ENCODE peak calls at places on chromosomes 13 and 19, in seven cellular contexts. N is stomach; Q is CD8-positive, alpha-beta T cell; M is mucosa of descending colon; S is MCF 10A; P is lower leg skin; T is fibroblast of lung. H is an unnamed sample.

GRCh38 chr19:1416014-1416841 is 8.8 kb downstream of the DAZAP1 start:
- DNase-seq in N (no peak), Q (no peak), M (peak), S (no peak), P (no peak), T (no peak), H (no peak)

GRCh38 chr19:4713384-4713951 is 10.2 kb downstream of the DPP9 start:
- DNase-seq in N (peak), Q (no peak), M (peak), S (peak), P (peak), T (peak), H (no peak)

GRCh38 chr19:13181747-13182388 is 31.7 kb downstream of the IER2 start:
- DNase-seq in N (peak), Q (peak), M (no peak), S (no peak), P (peak), T (peak), H (peak)

GRCh38 chr13:70171151-70171550 is 62.9 kb upstream of the KLHL1 start:
- DNase-seq in N (no peak), Q (no peak), M (no peak), S (no peak), P (no peak), T (no peak), H (no peak)

GRCh38 chr13:27170521-27171243 is 929 bp downstream of the USP12 start:
- DNase-seq in N (peak), Q (peak), M (peak), S (peak), P (no peak), T (no peak), H (peak)

GRCh38 chr13:43664700-43665191 is 122.0 kb downstream of the ENOX1 start:
- DNase-seq in N (peak), Q (no peak), M (peak), S (peak), P (no peak), T (peak), H (no peak)

GRCh38 chr19:296476-297225 is 5.4 kb upstream of the PLPP2 start:
- DNase-seq in N (peak), Q (no peak), M (no peak), S (no peak), P (peak), T (no peak), H (no peak)

GRCh38 chr13:52160053-52160452 is 656 bp upstream of the NEK3 start:
- DNase-seq in N (no peak), Q (no peak), M (no peak), S (no peak), P (no peak), T (no peak), H (no peak)

GRCh38 chr13:31956944-31957644 is 74.5 kb upstream of the FRY start:
- DNase-seq in N (no peak), Q (no peak), M (no peak), S (no peak), P (no peak), T (peak), H (no peak)

GRCh38 chr13:46296920-46297319 is 85.2 kb downstream of the LRRC63 start:
- DNase-seq in N (no peak), Q (no peak), M (no peak), S (peak), P (no peak), T (peak), H (no peak)

GRCh38 chr19:42152285-42152684 is 20.0 kb upstream of the POU2F2 start:
- DNase-seq in N (no peak), Q (no peak), M (no peak), S (no peak), P (no peak), T (no peak), H (no peak)

GRCh38 chr13:23701646-23702045 is 131.4 kb downstream of the TNFRSF19 start:
- DNase-seq in N (peak), Q (no peak), M (peak), S (no peak), P (no peak), T (peak), H (no peak)

GRCh38 chr19:18967358-18968146 is 26.5 kb upstream of the HOMER3 start:
- DNase-seq in N (peak), Q (no peak), M (peak), S (peak), P (peak), T (peak), H (no peak)

GRCh38 chr13:24146961-24147569 is 13.5 kb upstream of the SPATA13 start:
- DNase-seq in N (no peak), Q (no peak), M (no peak), S (no peak), P (no peak), T (no peak), H (no peak)

GRCh38 chr19:246551-246950 is 44.7 kb downstream of the PLPP2 start:
- DNase-seq in N (no peak), Q (no peak), M (peak), S (no peak), P (no peak), T (no peak), H (no peak)

GRCh38 chr13:83162493-83162892 is 719.8 kb downstream of the SLITRK1 start:
- DNase-seq in N (no peak), Q (no peak), M (no peak), S (no peak), P (no peak), T (peak), H (no peak)

GRCh38 chr19:32651729-32652140 is 23.2 kb downstream of the ANKRD27 start:
- DNase-seq in N (peak), Q (no peak), M (no peak), S (no peak), P (no peak), T (peak), H (no peak)

GRCh38 chr13:27211271-27211670 is 39.7 kb upstream of the USP12 start:
- DNase-seq in N (no peak), Q (no peak), M (no peak), S (no peak), P (no peak), T (no peak), H (no peak)

GRCh38 chr19:57302020-57302465 is 18.2 kb upstream of the ZNF543 start:
- DNase-seq in N (no peak), Q (no peak), M (no peak), S (peak), P (peak), T (peak), H (no peak)

GRCh38 chr13:26483546-26483945 is 73.9 kb upstream of the WASF3 start:
- DNase-seq in N (no peak), Q (no peak), M (no peak), S (no peak), P (no peak), T (no peak), H (no peak)

GRCh38 chr19:32363632-32364031 is 18.2 kb downstream of the ZNF507 start:
- DNase-seq in N (no peak), Q (no peak), M (no peak), S (no peak), P (no peak), T (no peak), H (no peak)

GRCh38 chr19:58252102-58252685 is 23.5 kb downstream of the ZNF544 start:
- DNase-seq in N (no peak), Q (no peak), M (no peak), S (peak), P (no peak), T (no peak), H (no peak)

GRCh38 chr19:49506575-49507105 is 5.8 kb upstream of the FCGRT start:
- DNase-seq in N (peak), Q (peak), M (peak), S (peak), P (no peak), T (no peak), H (peak)

GRCh38 chr13:99227331-99227900 is 26.8 kb downstream of the UBAC2 start:
- DNase-seq in N (no peak), Q (no peak), M (no peak), S (no peak), P (no peak), T (no peak), H (no peak)

GRCh38 chr13:99221567-99222239 is 21.0 kb downstream of the UBAC2 start:
- DNase-seq in N (no peak), Q (no peak), M (no peak), S (no peak), P (no peak), T (no peak), H (no peak)

GRCh38 chr13:66805657-66806056 is 424.5 kb downstream of the PCDH9 start:
- DNase-seq in N (peak), Q (no peak), M (no peak), S (peak), P (no peak), T (peak), H (no peak)

GRCh38 chr19:11058246-11059030 is 30.8 kb upstream of the LDLR start:
- DNase-seq in N (no peak), Q (no peak), M (no peak), S (no peak), P (no peak), T (no peak), H (no peak)

GRCh38 chr19:47339196-47339880 is 7.4 kb downstream of the C5AR2 start:
- DNase-seq in N (no peak), Q (no peak), M (no peak), S (no peak), P (no peak), T (no peak), H (no peak)

GRCh38 chr13:52809310-52809769 is 39.1 kb downstream of the PCDH8 start:
- DNase-seq in N (peak), Q (peak), M (peak), S (peak), P (no peak), T (peak), H (peak)

GRCh38 chr19:35959040-35959967 is 23.1 kb downstream of the LRFN3 start:
- DNase-seq in N (peak), Q (peak), M (peak), S (no peak), P (no peak), T (no peak), H (peak)

GRCh38 chr13:84050551-84050950 is 168.3 kb upstream of the SLITRK1 start:
- DNase-seq in N (no peak), Q (no peak), M (no peak), S (no peak), P (no peak), T (no peak), H (no peak)

GRCh38 chr13:92682832-92683517 is 543.6 kb upstream of the GPC6 start:
- DNase-seq in N (no peak), Q (no peak), M (no peak), S (no peak), P (no peak), T (no peak), H (no peak)

GRCh38 chr19:4523306-4524110 is 5.2 kb upstream of the PLIN4 start:
- DNase-seq in N (peak), Q (peak), M (no peak), S (peak), P (peak), T (peak), H (peak)

GRCh38 chr19:52190679-52191293 is 934 bp downstream of the PPP2R1A start:
- DNase-seq in N (peak), Q (no peak), M (peak), S (peak), P (peak), T (peak), H (peak)

GRCh38 chr19:48511800-48512503 is at the start of gene LMTK3:
- DNase-seq in N (no peak), Q (peak), M (peak), S (no peak), P (no peak), T (peak), H (peak)

GRCh38 chr13:85347251-85347650 is 452.0 kb downstream of the SLITRK6 start:
- DNase-seq in N (no peak), Q (no peak), M (no peak), S (no peak), P (no peak), T (peak), H (no peak)

GRCh38 chr13:113819341-113819730 is 44.5 kb downstream of the GAS6 start:
- DNase-seq in N (no peak), Q (no peak), M (no peak), S (no peak), P (no peak), T (no peak), H (no peak)

GRCh38 chr13:113819731-113820715 is 43.9 kb downstream of the GAS6 start:
- DNase-seq in N (no peak), Q (no peak), M (no peak), S (no peak), P (no peak), T (peak), H (no peak)

GRCh38 chr13:113822266-113822665 is 41.6 kb downstream of the GAS6 start:
- DNase-seq in N (no peak), Q (no peak), M (no peak), S (no peak), P (no peak), T (no peak), H (no peak)

GRCh38 chr13:113821847-113822246 is 42.0 kb downstream of the GAS6 start:
- DNase-seq in N (no peak), Q (no peak), M (no peak), S (no peak), P (no peak), T (no peak), H (no peak)

DNA sequence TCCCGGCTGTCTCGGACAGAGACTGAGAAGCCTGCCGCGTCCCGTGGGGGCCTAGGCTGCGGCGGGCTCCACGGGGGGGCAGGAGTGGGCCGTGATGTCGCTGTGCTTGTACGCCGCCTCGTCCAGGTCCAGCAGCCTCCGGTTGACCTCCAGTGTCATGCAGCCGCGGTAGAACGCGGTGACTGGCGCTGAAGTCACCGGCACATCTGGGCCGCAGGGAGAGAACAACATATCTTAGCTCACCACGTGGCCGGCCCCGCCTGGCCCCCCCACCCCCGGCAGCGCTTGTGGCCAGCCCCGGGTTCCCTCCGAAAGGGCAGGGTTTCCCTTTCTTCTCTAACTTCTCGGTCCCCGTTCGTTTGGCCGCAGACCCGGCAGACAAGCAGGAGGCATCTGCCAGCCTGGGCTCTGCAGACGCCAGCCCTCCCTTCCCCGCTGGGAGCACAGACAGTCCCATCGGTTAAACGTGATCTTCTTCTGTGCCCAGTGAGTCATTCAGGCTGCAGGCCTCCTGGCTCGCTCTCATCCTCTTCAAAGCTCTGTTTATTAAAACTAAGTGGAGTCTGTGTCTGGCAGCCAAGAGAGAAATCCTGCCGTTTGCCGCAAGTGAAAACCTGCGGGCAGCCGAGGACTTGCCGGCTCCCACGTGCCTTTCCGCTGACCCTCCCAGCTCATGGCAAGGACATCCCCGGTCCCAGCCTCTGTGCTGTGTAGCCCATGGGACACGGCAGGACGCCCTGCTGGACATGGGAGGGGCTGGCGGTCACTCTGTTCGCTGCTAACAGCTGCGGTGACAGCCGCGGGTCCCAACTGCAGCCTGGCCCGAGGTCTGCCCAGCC is 42.8 kb downstream of the GAS6 start:
- DNase-seq in N (no peak), Q (no peak), M (peak), S (peak), P (peak), T (peak), H (no peak)
- TF ChIP-seq CTCF in N (no peak), Q (no peak), M (no peak), S (no peak), P (no peak), T (no peak), H (no peak)

DNA sequence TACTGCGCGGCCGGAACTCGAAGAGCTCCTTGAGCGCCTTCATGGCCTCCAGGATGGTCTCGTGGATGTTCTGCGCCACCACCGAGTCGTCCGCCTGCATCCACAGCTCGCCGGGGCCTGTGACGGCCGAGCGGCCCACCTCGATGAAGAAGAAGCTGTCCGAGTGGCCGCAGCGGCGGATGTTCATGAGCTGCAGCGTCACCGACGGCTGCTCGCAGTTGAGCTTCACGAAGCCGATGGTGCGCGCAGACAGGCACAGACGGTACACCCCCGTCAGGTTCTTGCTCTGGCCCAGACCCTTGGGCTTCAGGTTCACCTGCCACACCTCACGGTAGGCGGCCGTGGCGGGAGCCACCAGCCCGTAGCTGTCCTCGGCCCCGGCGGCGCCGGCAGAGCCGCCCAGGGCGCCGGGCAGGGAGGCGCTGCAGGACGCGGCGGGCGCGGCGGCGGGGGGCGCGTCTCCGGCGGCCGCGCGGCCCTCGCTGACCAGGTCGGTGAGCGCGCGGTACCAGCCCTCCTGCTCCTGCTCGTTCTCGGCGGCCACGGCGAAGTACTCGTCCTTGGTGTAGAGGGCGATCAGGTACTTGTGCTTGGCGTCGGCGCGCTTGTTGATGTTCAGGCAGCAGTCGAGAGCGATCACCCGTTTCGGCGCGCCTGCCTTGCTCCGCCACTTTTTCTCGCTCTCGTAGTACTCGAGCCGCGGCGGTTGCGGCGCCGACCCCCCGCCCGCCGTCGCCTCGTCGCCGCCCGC is 1.1 kb downstream of the IRS2 start:
- DNase-seq in N (peak), Q (peak), M (peak), S (peak), P (peak), T (peak), H (no peak)
- TF ChIP-seq CTCF in N (no peak), Q (no peak), M (no peak), S (no peak), P (no peak), T (no peak), H (no peak)

GRCh38 chr13:111528513-111528912 is 208.1 kb downstream of the TEX29 start:
- DNase-seq in N (no peak), Q (no peak), M (no peak), S (no peak), P (no peak), T (no peak), H (no peak)

GRCh38 chr13:111532111-111532510 is 211.7 kb downstream of the TEX29 start:
- DNase-seq in N (no peak), Q (no peak), M (no peak), S (no peak), P (no peak), T (no peak), H (no peak)

GRCh38 chr13:111533900-111534645 is 213.6 kb downstream of the TEX29 start:
- DNase-seq in N (no peak), Q (no peak), M (no peak), S (no peak), P (no peak), T (no peak), H (no peak)

GRCh38 chr13:111530137-111530536 is 209.7 kb downstream of the TEX29 start:
- DNase-seq in N (no peak), Q (no peak), M (no peak), S (no peak), P (no peak), T (no peak), H (no peak)

GRCh38 chr13:111531505-111531904 is 211.1 kb downstream of the TEX29 start:
- DNase-seq in N (no peak), Q (no peak), M (no peak), S (peak), P (no peak), T (peak), H (no peak)
- TF ChIP-seq CTCF in N (peak), Q (no peak), M (no peak), S (no peak), P (no peak), T (no peak), H (no peak)

GRCh38 chr19:12180377-12180776 is 17.5 kb downstream of the ZNF136 start:
- DNase-seq in N (no peak), Q (no peak), M (no peak), S (no peak), P (no peak), T (no peak), H (no peak)
- TF ChIP-seq CTCF in N (no peak), Q (no peak), M (no peak), S (no peak), P (no peak), T (no peak), H (no peak)